ENCODE peak calls at places on chromosomes 13 and 19, in ten cellular contexts. Y, V, D, I, B, S, T, Q, R and G are unnamed samples.

GRCh38 chr13:40626977-40627376 is 39.5 kb downstream of the FOXO1 start:
- DNase-seq in R (no peak), T (no peak), S (no peak), Y (no peak), B (no peak), I (no peak), D (no peak), V (no peak), Q (no peak), G (no peak)

GRCh38 chr13:23715762-23716235 is 145.6 kb downstream of the TNFRSF19 start:
- DNase-seq in B (no peak), I (no peak), S (no peak), Y (peak), T (peak), Q (no peak), V (no peak), D (no peak), R (no peak), G (peak)

GRCh38 chr13:62625214-62625613 is 1209.6 kb upstream of the PCDH20 start:
- DNase-seq in Y (no peak), Q (no peak), S (no peak), D (no peak), T (no peak), B (no peak), R (no peak), I (no peak), V (no peak), G (no peak)

GRCh38 chr19:16325671-16326400 is 1.2 kb downstream of the KLF2 start:
- DNase-seq in B (peak), I (peak), T (peak), R (no peak), D (no peak), V (no peak), Q (peak), S (peak), Y (peak), G (peak)

GRCh38 chr19:51131780-51132680 is 7.3 kb downstream of the SIGLEC9 start:
- DNase-seq in Q (no peak), B (peak), V (no peak), T (peak), Y (no peak), I (peak), R (no peak), D (no peak), S (no peak), G (peak)

GRCh38 chr13:90757127-90757680 is 590.3 kb upstream of the MIR17HG start:
- DNase-seq in I (no peak), B (no peak), Q (no peak), V (no peak), R (no peak), Y (no peak), T (no peak), D (no peak), S (no peak), G (no peak)

GRCh38 chr19:14333101-14333871 is 48.0 kb upstream of the ADGRE5 start:
- DNase-seq in S (no peak), T (peak), V (peak), D (no peak), Y (peak), B (peak), I (no peak), R (no peak), Q (peak), G (no peak)

GRCh38 chr19:2494084-2494446 is 18.1 kb downstream of the GADD45B start:
- DNase-seq in I (no peak), Q (no peak), D (no peak), V (no peak), B (no peak), Y (no peak), T (no peak), R (no peak), S (no peak), G (no peak)

GRCh38 chr19:16661480-16662034 is 618 bp downstream of the TMEM38A start:
- DNase-seq in T (peak), D (no peak), Q (peak), I (peak), Y (peak), S (peak), R (no peak), V (no peak), B (peak), G (peak)

GRCh38 chr13:25764378-25764777 is 287.4 kb downstream of the SHISA2 start:
- DNase-seq in I (no peak), S (peak), Y (no peak), D (no peak), R (no peak), Q (no peak), T (no peak), V (no peak), B (no peak), G (no peak)

GRCh38 chr19:10686193-10686592 is 15.0 kb upstream of the QTRT1 start:
- DNase-seq in T (no peak), I (no peak), B (no peak), V (no peak), Q (no peak), D (no peak), Y (no peak), R (no peak), S (no peak), G (no peak)

GRCh38 chr13:113997845-113998751 is 24.2 kb upstream of the C13orf46 start:
- DNase-seq in V (no peak), D (no peak), Q (no peak), Y (no peak), T (no peak), R (no peak), I (peak), B (peak), S (no peak), G (no peak)

GRCh38 chr13:42762251-42762650 is 19.1 kb upstream of the FAM216B start:
- DNase-seq in V (no peak), I (no peak), Q (no peak), S (no peak), T (no peak), B (no peak), Y (no peak), D (no peak), R (no peak), G (no peak)

GRCh38 chr13:110893571-110893970 is 21.3 kb downstream of the ANKRD10 start:
- DNase-seq in S (no peak), I (no peak), B (no peak), V (no peak), Y (no peak), D (no peak), R (no peak), Q (no peak), T (no peak), G (no peak)

GRCh38 chr13:50679321-50679720 is 164.2 kb downstream of the DLEU7 start:
- DNase-seq in Y (no peak), V (no peak), B (no peak), R (no peak), S (no peak), I (no peak), D (no peak), Q (no peak), T (no peak), G (no peak)

DNA sequence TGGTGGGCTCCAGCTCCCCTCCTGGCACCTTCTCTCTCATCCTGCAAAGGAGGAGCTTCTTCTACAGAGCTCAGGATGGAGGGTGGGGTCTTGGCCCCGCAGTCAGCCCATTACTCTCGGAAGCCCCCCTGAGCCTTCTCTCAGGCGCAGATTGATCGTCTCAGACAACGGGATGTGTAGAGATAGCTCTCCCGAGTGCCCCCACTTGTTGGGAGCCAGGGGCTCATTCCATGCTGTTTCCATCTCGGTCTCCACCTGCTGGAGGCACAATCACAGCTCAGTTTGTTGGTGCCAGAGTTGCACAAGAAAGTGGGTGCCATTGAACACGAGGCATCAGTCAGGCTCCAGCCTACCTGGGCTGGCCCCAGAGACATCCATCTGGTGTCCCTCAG is 3.6 kb upstream of the ZNF135 start:
- DNase-seq in B (no peak), S (no peak), I (no peak), R (no peak), Y (no peak), D (no peak), Q (no peak), T (no peak), V (no peak), G (no peak)
- TF ChIP-seq CTCF in B (no peak), S (no peak), I (no peak), R (no peak), Y (no peak), D (no peak), Q (no peak), T (no peak), V (no peak), G (no peak)

DNA sequence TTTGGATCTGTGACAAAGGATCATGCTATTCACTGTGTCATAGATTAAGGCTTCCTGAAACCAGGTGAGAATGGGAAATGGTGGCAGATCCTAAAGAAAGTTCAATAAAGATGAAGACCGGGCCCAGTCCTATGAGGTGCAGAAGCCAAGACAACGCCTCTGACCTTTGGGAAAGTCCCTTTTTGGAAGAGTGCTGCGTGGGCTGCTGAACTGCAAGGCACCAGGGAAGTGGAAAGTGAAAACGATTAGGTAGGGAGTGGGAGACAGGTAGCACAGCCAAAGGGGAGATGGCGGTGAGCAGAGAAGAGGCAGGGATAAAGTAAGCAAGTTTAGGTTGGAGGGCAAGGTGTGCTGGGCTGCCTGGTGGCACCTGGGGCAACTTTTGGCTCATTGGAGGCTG is 16.3 kb downstream of the MBNL2 start:
- DNase-seq in B (no peak), V (no peak), Q (no peak), I (no peak), S (no peak), Y (no peak), R (no peak), D (no peak), T (no peak), G (peak)
- TF ChIP-seq CTCF in B (no peak), V (no peak), Q (no peak), I (no peak), S (no peak), Y (no peak), R (no peak), D (no peak), T (no peak), G (no peak)

GRCh38 chr19:40908981-40909380 is 26.9 kb upstream of the CYP2A7 start:
- DNase-seq in Y (no peak), Q (no peak), V (no peak), D (no peak), R (no peak), I (no peak), B (no peak), S (no peak), T (peak), G (no peak)
- TF ChIP-seq CTCF in Y (no peak), Q (no peak), V (peak), D (no peak), R (no peak), I (no peak), B (no peak), S (no peak), T (peak), G (no peak)

DNA sequence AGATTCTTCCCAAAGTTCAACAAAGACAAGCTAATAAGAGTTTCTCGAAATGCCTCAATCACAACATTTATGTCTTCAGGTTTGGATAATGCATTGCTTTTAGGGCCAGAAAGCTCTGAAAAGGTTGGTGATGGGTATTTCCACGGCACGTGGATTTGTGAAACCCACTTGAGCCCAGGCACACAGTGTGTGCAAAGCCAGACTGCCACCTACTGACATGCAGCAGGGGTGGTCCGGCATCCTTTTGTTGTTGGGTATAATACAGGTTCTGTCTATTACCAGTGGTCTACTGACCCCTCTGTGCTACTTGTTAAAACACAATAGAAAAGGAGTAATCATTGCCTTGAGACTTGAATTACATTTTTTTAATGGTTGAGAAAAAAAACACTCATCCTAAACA is 225.6 kb downstream of the RAP2A start:
- DNase-seq in D (peak), I (no peak), B (no peak), R (no peak), Q (no peak), V (no peak), T (peak), Y (no peak), S (no peak), G (peak)
- TF ChIP-seq CTCF in D (peak), I (peak), B (no peak), R (peak), Q (peak), V (no peak), T (peak), Y (no peak), S (no peak), G (no peak)

GRCh38 chr19:53868892-53869804 is 1.5 kb downstream of the MYADM start:
- DNase-seq in D (peak), Q (peak), S (peak), B (peak), V (peak), T (peak), I (peak), R (no peak), Y (peak), G (peak)
- TF ChIP-seq CTCF in D (peak), Q (peak), S (no peak), B (peak), V (no peak), T (peak), I (no peak), R (no peak), Y (peak), G (no peak)